ENCODE peak calls at places on chromosomes 5 and 9, in six cellular contexts. T is HL-60, S is cardiac fibroblast, H is B cell, Y is thoracic aorta, E is HFFc6. U is an unnamed sample.

GRCh38 chr5:87829214-87829551 is 416.5 kb upstream of the CCNH start:
- DNase-seq in H (no peak), Y (peak; percentile 5), S (peak; percentile 15), E (no peak), T (no peak), U (peak; percentile 44)

GRCh38 chr5:72611111-72611724 is 104.0 kb upstream of the ZNF366 start:
- DNase-seq in H (peak; percentile 63), E (peak; percentile 51), Y (peak; percentile 39), S (peak; percentile 89), T (peak; percentile 17), U (no peak)

GRCh38 chr9:89213481-89213880 is 34.9 kb upstream of the SHC3 start:
- DNase-seq in S (peak; percentile 23), Y (no peak), E (no peak), H (no peak), T (no peak), U (no peak)

GRCh38 chr9:122642226-122642625 is 15.2 kb downstream of the OR1B1 start:
- DNase-seq in Y (no peak), E (no peak), T (no peak), S (no peak), H (no peak), U (no peak)

GRCh38 chr5:36744041-36744677 is 132.4 kb upstream of the NIPBL start:
- DNase-seq in H (no peak), S (no peak), T (no peak), E (no peak), Y (no peak), U (no peak)

GRCh38 chr5:73119492-73120157 is 750 bp upstream of the TMEM171 start:
- DNase-seq in H (no peak), T (no peak), Y (no peak), E (no peak), S (no peak), U (no peak)

GRCh38 chr5:142110046-142110531 is 1.5 kb downstream of the NDFIP1 start:
- DNase-seq in H (peak; percentile 9), E (peak; percentile 20), S (peak; percentile 46), T (peak; percentile 35), Y (no peak), U (no peak)

GRCh38 chr9:69004836-69005235 is 9.1 kb downstream of the PRKACG start:
- DNase-seq in H (no peak), T (no peak), S (no peak), Y (no peak), E (no peak), U (no peak)

GRCh38 chr5:179319123-179319522 is 26.1 kb downstream of the ADAMTS2 start:
- DNase-seq in E (no peak), H (no peak), T (no peak), S (no peak), Y (no peak), U (no peak)

GRCh38 chr9:80881946-80882345 is 807.4 kb downstream of the TLE1 start:
- DNase-seq in Y (no peak), E (no peak), S (no peak), H (no peak), T (no peak), U (no peak)

GRCh38 chr5:172223901-172224873 is 30.2 kb downstream of the EFCAB9 start:
- DNase-seq in E (no peak), H (no peak), S (no peak), Y (no peak), T (no peak), U (no peak)

GRCh38 chr5:159975462-159976019 is 33.4 kb upstream of the TTC1 start:
- DNase-seq in E (peak; percentile 97), S (peak; percentile 93), Y (no peak), H (no peak), T (no peak), U (no peak)

GRCh38 chr5:3888290-3888689 is 292.7 kb downstream of the IRX1 start:
- DNase-seq in H (no peak), S (no peak), Y (no peak), E (no peak), T (no peak), U (no peak)

GRCh38 chr5:125043781-125044391 is 297.4 kb upstream of the ZNF608 start:
- DNase-seq in H (no peak), S (peak; percentile 79), T (no peak), E (peak; percentile 19), Y (no peak), U (no peak)

GRCh38 chr5:90386099-90386710 is 23.4 kb downstream of the CETN3 start:
- DNase-seq in Y (no peak), T (no peak), E (no peak), S (peak; percentile 36), H (peak; percentile 24), U (no peak)

GRCh38 chr5:73759771-73760170 is 133.8 kb downstream of the ARHGEF28 start:
- DNase-seq in T (no peak), S (no peak), Y (no peak), E (no peak), H (no peak), U (no peak)

GRCh38 chr9:136387217-136387616 is 12.8 kb downstream of the SNAPC4 start:
- DNase-seq in H (no peak), Y (no peak), S (no peak), T (no peak), E (no peak), U (no peak)

GRCh38 chr5:104800440-104801048 is 1238.0 kb upstream of the NUDT12 start:
- DNase-seq in S (no peak), H (no peak), T (peak; percentile 14), E (no peak), Y (no peak), U (no peak)

DNA sequence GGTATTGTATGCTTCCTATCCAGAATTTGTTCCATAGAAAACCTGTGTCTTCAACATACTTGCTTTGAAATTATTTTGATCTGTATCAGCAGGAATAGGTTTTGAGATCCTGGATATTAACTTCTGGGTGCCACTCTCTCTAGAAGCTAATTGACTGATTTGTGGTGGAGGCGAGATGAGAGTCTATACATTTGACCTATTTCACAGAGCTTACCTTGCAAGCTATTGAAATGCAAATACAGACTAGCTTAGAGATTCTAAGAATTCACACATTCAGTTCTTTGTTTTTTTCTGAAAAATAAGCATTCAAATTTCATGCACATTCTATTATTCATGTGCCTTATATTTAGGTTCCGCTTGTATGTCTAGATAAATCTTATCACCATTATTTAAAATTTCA is 246.3 kb downstream of the MAST4 start:
- DNase-seq in H (no peak), T (no peak), Y (no peak), E (no peak), S (no peak), U (no peak)
- TF ChIP-seq CTCF in H (no peak), T (no peak), Y (no peak), E (no peak), S (no peak), U (no peak)

DNA sequence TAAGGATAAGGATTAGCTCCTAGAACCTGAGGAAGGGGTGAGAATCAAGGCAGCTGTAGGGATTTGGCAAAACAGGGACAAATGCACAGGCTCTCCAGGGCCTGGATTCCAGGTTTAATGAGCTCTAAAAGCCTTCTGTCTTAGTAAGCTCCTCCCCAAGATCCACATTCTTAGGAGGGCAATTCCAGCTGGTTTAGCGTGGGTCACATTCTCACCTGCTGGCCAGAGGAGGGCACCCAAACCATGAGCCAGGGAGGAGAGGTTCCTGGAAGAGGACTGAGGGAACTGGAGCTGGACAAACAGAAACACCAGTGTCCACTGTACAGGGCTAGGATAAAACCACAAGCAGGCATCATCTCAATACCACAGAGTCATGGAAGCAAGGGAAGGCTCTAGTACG is 480.0 kb downstream of the CCDC171 start:
- DNase-seq in T (no peak), S (peak; percentile 46), Y (no peak), E (peak; percentile 39), H (no peak), U (no peak)
- TF ChIP-seq CTCF in T (no peak), S (peak; percentile 9), Y (no peak), E (peak; percentile 46), H (no peak), U (no peak)

GRCh38 chr5:6583049-6583880 is 49.6 kb downstream of the NSUN2 start:
- DNase-seq in E (no peak), T (no peak), S (peak; percentile 31), Y (no peak), H (peak; percentile 35), U (no peak)
- TF ChIP-seq CTCF in E (peak; percentile 16), T (no peak), S (peak; percentile 11), Y (peak; percentile 55), H (peak; percentile 32), U (no peak)

DNA sequence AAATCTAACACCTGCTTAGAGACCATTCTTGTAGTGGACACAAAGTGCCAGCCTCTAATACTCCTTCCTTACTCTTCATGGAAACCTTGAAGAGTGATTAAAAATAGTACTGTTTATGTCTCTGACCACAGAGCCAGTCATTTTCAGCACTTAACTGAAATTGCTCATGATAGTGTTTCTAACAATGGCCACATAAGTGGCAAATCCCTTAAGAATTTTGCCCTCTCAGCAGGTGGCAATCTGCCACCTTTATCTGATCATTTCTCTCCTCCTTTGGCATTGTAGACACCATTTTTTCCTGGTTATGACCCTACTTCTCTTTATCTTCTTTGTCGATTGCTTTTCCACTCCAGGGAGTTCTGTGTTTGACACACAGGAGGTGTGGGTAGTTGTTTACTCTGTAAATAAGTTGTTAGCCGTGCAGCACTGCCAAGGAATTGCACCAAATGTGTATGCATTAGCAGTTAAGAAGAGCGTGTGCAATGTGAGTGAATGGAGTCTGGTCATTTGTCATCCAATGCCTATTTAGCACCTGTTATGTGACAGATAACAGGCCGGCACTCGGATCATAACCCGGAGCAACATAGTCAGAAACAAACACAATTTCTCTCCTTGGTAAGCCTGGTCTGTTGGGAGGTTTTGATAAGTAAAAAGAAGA is 36.8 kb upstream of the STARD4 start:
- DNase-seq in Y (no peak), H (no peak), T (no peak), S (no peak), E (no peak), U (no peak)
- TF ChIP-seq CTCF in Y (no peak), H (no peak), T (no peak), S (no peak), E (no peak), U (no peak)

DNA sequence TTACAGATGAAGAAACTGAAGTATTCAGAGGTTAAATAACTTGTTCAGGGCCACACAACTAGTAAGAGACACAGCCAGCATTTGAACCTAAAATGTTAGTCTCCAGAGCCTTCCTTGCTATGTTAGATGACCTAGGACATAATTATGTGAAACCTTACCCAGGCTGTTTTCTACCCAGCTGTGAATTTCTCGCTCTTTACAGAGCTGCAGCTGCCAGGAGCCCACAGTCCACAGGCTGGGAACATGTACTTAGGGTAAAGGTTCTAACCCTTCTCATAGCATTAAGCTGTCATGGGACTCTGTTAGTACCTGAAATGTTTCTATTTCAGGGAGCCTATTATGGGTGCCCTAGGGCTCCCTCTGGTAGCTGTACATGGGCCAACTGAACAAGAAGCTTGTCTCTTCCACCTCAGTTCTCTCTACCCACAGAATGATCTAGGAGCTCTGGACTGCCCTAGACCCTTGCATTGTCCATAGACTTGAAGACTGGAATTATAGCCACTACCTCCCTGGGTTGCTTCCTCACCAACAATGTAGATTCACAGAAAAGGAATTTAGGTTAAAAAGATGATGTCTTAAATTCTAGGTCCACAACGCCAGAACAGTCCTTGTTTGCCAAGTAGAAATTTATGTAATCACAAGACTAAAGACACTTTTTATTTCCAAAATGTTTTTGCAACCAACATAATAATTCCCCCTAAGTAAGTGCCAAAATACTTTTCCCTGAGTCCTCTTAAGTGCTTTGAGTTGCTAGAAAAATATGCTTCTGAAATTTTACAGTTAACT is 262.9 kb downstream of the PIK3R1 start:
- DNase-seq in H (no peak), E (peak; percentile 11), T (no peak), Y (no peak), S (peak; percentile 47), U (no peak)
- TF ChIP-seq CTCF in H (no peak), E (no peak), T (no peak), Y (no peak), S (no peak), U (no peak)

U was measured in omental fat pad.